ENCODE peak calls at places on chromosomes 1 and 21, in five cellular contexts. P, G, T, F and E are unnamed samples.

GRCh38 chr1:17429183-17429582 is 10.3 kb downstream of the RCC2 start:
- DNase-seq in P (no peak), G (no peak), T (no peak), F (no peak), E (no peak)

GRCh38 chr1:184813528-184814089 is 59.0 kb upstream of the EDEM3 start:
- DNase-seq in P (no peak), G (no peak), T (no peak), F (no peak), E (no peak)

GRCh38 chr1:218717611-218718010 is 372.5 kb downstream of the TGFB2 start:
- DNase-seq in P (no peak), G (no peak), T (no peak), F (no peak), E (no peak)

GRCh38 chr1:246647113-246647512 is 77.1 kb upstream of the SCCPDH start:
- DNase-seq in P (no peak), G (peak; percentile 49), T (no peak), F (peak; percentile 7), E (no peak)

GRCh38 chr1:53681647-53682368 is 57.2 kb downstream of the GLIS1 start:
- DNase-seq in P (no peak), G (peak; percentile 8), T (peak; percentile 58), F (no peak), E (peak; percentile 42)

GRCh38 chr1:7707527-7707926 is 63.6 kb upstream of the VAMP3 start:
- DNase-seq in P (no peak), G (no peak), T (no peak), F (no peak), E (peak; percentile 16)

GRCh38 chr1:84078108-84078823 is 65.8 kb upstream of the PRKACB start:
- DNase-seq in P (peak; percentile 3), G (peak; percentile 12), T (no peak), F (peak; percentile 68), E (peak; percentile 5)

GRCh38 chr1:55893155-55893554 is 678.0 kb upstream of the USP24 start:
- DNase-seq in P (no peak), G (peak; percentile 57), T (no peak), F (no peak), E (peak; percentile 67)

GRCh38 chr1:101022294-101022693 is 3.3 kb downstream of the DPH5 start:
- DNase-seq in P (no peak), G (no peak), T (no peak), F (no peak), E (no peak)

GRCh38 chr1:17369466-17369865 is 2.5 kb upstream of the PADI6 start:
- DNase-seq in P (peak; percentile 71), G (peak; percentile 70), T (no peak), F (no peak), E (no peak)

GRCh38 chr1:155173478-155174333 is at the start of gene TRIM46:
- DNase-seq in P (peak; percentile 62), G (peak; percentile 74), T (peak; percentile 56), F (peak; percentile 49), E (peak; percentile 10)

GRCh38 chr1:152000989-152001630 is 7.5 kb upstream of the S100A10 start:
- DNase-seq in P (no peak), G (no peak), T (no peak), F (no peak), E (no peak)

GRCh38 chr1:57468661-57469523 is 45.0 kb upstream of the DAB1 start:
- DNase-seq in P (no peak), G (no peak), T (no peak), F (no peak), E (no peak)

GRCh38 chr21:41895643-41896493 is 16.7 kb upstream of the PRDM15 start:
- DNase-seq in P (no peak), G (no peak), T (no peak), F (no peak), E (no peak)

GRCh38 chr1:46150085-46150484 is 17.7 kb upstream of the PIK3R3 start:
- DNase-seq in P (no peak), G (no peak), T (no peak), F (no peak), E (no peak)